ENCODE peak calls at places on chromosomes 11 and 22, in nine cellular contexts. S is right lobe of liver, W is mucosa of descending colon, U is GM12865, T is GM20000, I is GM23338, L is A673, F is IMR-90, G is heart right ventricle. N is an unnamed sample.

GRCh38 chr22:17906978-17907730 is 117.2 kb downstream of the MICAL3 start:
- DNase-seq in T (no peak), S (no peak), I (no peak), G (no peak), U (no peak), F (no peak), W (no peak), L (no peak), N (no peak)

GRCh38 chr22:22993184-22993583 is 77.1 kb upstream of the GNAZ start:
- DNase-seq in U (no peak), T (no peak), S (no peak), L (no peak), F (no peak), I (no peak), W (peak), G (no peak), N (no peak)

GRCh38 chr22:37983860-37984791 is at the start of gene SOX10:
- DNase-seq in I (peak), U (no peak), S (no peak), T (no peak), F (no peak), W (no peak), G (no peak), L (no peak), N (no peak)

GRCh38 chr11:2265396-2265795 is 5.0 kb downstream of the ASCL2 start:
- DNase-seq in L (no peak), T (no peak), F (no peak), G (no peak), S (no peak), U (peak), I (no peak), W (no peak), N (no peak)

GRCh38 chr22:48357196-48357595 is 1470.5 kb downstream of the BRD1 start:
- DNase-seq in W (no peak), L (no peak), I (peak), F (no peak), T (no peak), U (no peak), G (no peak), S (no peak), N (no peak)

GRCh38 chr11:1749787-1750351 is 526 bp downstream of the IFITM10 start:
- DNase-seq in G (no peak), I (no peak), T (peak), S (no peak), L (no peak), U (no peak), W (no peak), F (peak), N (peak)

GRCh38 chr11:77044886-77045285 is 10.7 kb downstream of the B3GNT6 start:
- DNase-seq in G (no peak), I (no peak), W (no peak), F (no peak), L (no peak), U (no peak), S (no peak), T (no peak), N (no peak)

GRCh38 chr11:69003301-69003865 is 9.7 kb downstream of the MRGPRF start:
- DNase-seq in G (no peak), S (peak), W (no peak), T (no peak), U (no peak), I (no peak), F (no peak), L (no peak), N (no peak)

GRCh38 chr22:20128902-20129746 is 2.5 kb upstream of the ZDHHC8 start:
- DNase-seq in L (peak), W (peak), F (peak), S (peak), T (peak), G (no peak), U (peak), I (peak), N (peak)

GRCh38 chr11:17561466-17562001 is 14.5 kb downstream of the OTOG start:
- DNase-seq in T (no peak), U (no peak), W (no peak), I (no peak), G (no peak), L (no peak), S (peak), F (no peak), N (no peak)

GRCh38 chr11:101870510-101870909 is 44.3 kb upstream of the CEP126 start:
- DNase-seq in G (no peak), W (no peak), L (no peak), I (no peak), U (no peak), F (peak), T (no peak), S (no peak), N (peak)

GRCh38 chr22:43094085-43094484 is 4.9 kb upstream of the TTLL1 start:
- DNase-seq in W (peak), I (no peak), U (peak), L (no peak), G (peak), S (peak), T (no peak), F (peak), N (peak)

GRCh38 chr11:67120881-67121710 is 2.0 kb downstream of the KDM2A start:
- DNase-seq in G (no peak), W (peak), S (no peak), I (no peak), F (peak), U (peak), T (peak), L (peak), N (peak)

GRCh38 chr11:93567406-93567819 is 24.2 kb upstream of the SMCO4 start:
- DNase-seq in U (no peak), I (no peak), G (peak), W (peak), L (no peak), T (no peak), F (no peak), S (peak), N (peak)

GRCh38 chr11:44778200-44779100 is 51.7 kb downstream of the TSPAN18 start:
- DNase-seq in W (no peak), I (no peak), U (no peak), T (no peak), L (peak), F (no peak), G (no peak), S (peak), N (no peak)

DNA sequence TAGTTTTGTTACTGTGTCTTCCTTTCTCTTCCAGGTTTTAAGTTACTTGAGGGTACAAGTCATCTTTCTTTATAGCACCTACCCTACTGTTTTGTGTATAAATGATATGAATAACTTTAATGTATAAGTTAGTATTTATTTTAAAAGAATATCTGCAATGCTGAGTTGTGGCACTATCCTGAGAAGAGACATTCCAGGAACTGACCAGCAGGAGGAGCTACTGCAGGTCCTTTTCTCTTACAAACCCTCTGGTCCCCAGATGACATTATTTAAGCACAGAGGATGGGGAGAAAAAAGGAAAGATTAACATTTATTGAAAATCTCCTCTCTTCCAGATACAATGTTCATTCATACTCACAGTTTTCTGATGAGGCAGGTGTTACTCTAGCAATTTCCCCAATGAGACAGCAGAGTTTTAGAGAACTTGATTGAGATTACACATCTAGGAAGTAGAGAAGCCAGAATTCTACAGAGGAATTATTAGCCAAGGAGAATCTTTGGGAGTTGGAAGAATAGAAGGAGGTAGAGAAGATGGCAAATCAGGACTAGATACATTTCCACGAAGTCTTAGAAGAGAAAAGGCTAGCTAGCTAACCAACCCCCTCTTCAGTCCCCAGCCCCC is 541.2 kb upstream of the API5 start:
- DNase-seq in L (peak), S (peak), G (no peak), F (no peak), W (peak), T (peak), I (peak), U (peak), N (no peak)
- TF ChIP-seq CTCF in L (peak), S (peak), G (peak), F (peak), W (peak), T (peak), I (peak), U (peak), N (peak)

DNA sequence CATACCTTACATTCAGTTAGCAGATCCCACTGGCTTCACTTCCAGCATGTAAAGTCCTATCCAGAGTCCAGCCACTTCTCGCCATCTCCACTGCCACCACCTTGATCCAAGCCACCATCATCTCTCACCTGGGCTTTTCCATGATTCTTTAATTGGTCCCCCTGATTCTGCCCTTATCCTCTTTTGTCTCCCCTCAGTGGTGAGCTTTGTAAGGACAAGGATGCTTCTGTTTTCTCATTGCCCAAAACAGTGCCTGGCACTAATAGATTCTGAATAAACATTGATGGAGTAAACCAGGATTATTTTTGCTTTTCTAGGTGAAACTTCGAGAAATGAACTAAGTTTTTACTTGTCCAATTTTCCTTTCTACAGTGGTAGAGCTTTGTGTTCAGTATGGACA is 4.4 kb downstream of the POLA2 start:
- DNase-seq in I (no peak), U (no peak), L (no peak), W (no peak), F (no peak), S (no peak), T (no peak), G (no peak), N (no peak)
- TF ChIP-seq CTCF in I (peak), U (no peak), L (no peak), W (no peak), F (peak), S (peak), T (no peak), G (peak), N (peak)

DNA sequence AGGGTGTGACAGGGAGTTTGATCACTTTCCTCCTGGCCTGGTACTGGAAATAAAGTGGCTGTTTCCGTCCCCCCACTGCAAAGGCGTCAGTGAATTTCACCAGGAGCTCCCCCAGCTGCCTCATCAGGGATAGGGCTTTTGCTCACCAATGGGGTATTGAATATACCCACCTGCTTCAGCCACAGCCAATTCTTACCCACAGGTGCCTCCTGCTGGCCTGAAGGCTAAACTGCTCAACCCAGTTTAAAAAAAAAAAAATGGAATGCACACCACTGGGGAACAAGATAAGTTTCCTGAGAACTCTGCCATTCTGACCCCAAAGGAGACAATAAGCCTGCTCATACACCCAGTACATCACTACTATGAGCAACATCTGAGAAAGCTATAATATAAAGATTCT is 65.3 kb upstream of the MS4A8 start:
- DNase-seq in G (no peak), W (peak), F (no peak), T (peak), L (peak), U (peak), I (peak), S (no peak), N (no peak)
- TF ChIP-seq CTCF in G (no peak), W (peak), F (peak), T (peak), L (peak), U (peak), I (peak), S (peak), N (peak)

DNA sequence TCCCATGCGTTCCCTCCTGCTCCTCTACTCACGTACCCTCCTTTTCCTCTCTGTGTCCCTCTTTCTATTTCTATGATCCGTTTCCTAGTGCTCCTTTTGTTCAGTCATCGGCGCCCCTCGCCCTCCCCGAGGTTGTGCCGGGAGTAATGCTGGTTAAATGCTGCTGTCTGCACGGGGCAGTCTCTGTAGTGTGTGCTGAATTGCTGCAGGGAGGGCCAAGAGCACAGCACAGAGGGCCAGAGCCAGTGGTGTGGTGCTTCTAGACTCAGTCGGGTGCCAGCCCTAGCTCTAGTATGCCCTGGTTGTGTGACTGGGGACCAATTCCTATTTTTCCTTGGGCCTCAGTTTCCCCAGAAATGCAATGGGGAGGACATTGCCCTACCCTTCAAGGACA is 98.3 kb downstream of the PKNOX2 start:
- DNase-seq in W (no peak), T (no peak), S (no peak), G (no peak), L (no peak), I (no peak), F (peak), U (no peak), N (no peak)
- TF ChIP-seq CTCF in W (no peak), T (no peak), S (no peak), G (no peak), L (no peak), I (no peak), F (no peak), U (no peak), N (no peak)

DNA sequence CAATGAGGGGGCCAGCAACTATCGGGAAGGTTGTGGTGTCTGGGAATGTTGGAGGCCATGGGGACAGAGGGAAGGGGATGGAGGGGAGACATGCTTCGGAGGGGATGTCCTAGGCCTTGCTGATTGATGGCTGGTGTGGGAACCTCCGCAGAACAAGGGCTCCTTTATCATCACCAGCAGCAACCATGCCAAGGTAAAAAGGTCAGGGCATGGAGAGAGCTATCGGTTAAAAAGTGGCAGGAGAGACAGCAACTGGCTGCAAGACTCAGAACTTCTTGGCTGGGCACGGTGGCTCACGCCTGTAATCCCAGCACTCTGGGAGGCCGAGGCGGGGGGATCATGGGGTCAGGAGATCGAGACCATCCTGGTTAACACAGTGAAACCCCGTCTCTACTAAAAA is 3.0 kb downstream of the GSTT4 start:
- DNase-seq in G (no peak), F (no peak), W (no peak), L (no peak), U (no peak), T (peak), I (no peak), S (no peak), N (no peak)
- TF ChIP-seq CTCF in G (no peak), F (no peak), W (no peak), L (no peak), U (no peak), T (no peak), I (no peak), S (no peak), N (no peak)

N was measured in HFFc6.